ENCODE peak calls at places on chromosomes 12 and 14, in seven cellular contexts. Z, Q, M, T, F, A and K are unnamed samples.

GRCh38 chr12:30323008-30323407 is 372.7 kb downstream of the IPO8 start:
- DNase-seq in Z (no peak), Q (no peak), M (no peak), T (no peak), F (no peak), A (no peak), K (no peak)

GRCh38 chr12:52812749-52813148 is 1.2 kb downstream of the KRT4 start:
- DNase-seq in Z (no peak), Q (no peak), M (no peak), T (no peak), F (no peak), A (no peak), K (no peak)

GRCh38 chr12:123949118-123949774 is 23.4 kb downstream of the CCDC92 start:
- DNase-seq in Z (no peak), Q (no peak), M (no peak), T (no peak), F (no peak), A (no peak), K (no peak)

GRCh38 chr12:3770891-3771290 is 18.0 kb upstream of the CRACR2A start:
- DNase-seq in Z (no peak), Q (no peak), M (no peak), T (no peak), F (no peak), A (no peak), K (no peak)

GRCh38 chr14:77270361-77271112 is 469 bp downstream of the NGB start:
- DNase-seq in Z (no peak), Q (no peak), M (no peak), T (no peak), F (no peak), A (no peak), K (no peak)

GRCh38 chr12:124418791-124419190 is 123.9 kb downstream of the RFLNA start:
- DNase-seq in Z (no peak), Q (no peak), M (no peak), T (no peak), F (no peak), A (no peak), K (no peak)

GRCh38 chr12:106114084-106115068 is 24.4 kb downstream of the NUAK1 start:
- DNase-seq in Z (no peak), Q (no peak), M (no peak), T (no peak), F (no peak), A (no peak), K (no peak)

GRCh38 chr12:1811281-1811947 is 9.0 kb upstream of the LRTM2 start:
- DNase-seq in Z (no peak), Q (peak), M (no peak), T (no peak), F (no peak), A (peak), K (no peak)

GRCh38 chr12:92605621-92606170 is 97.1 kb upstream of the PLEKHG7 start:
- DNase-seq in Z (no peak), Q (no peak), M (no peak), T (no peak), F (no peak), A (no peak), K (no peak)

GRCh38 chr14:30354439-30354838 is 204.5 kb upstream of the G2E3 start:
- DNase-seq in Z (no peak), Q (no peak), M (no peak), T (no peak), F (no peak), A (no peak), K (no peak)

GRCh38 chr12:6345319-6346071 is 3.6 kb upstream of the TNFRSF1A start:
- DNase-seq in Z (no peak), Q (no peak), M (no peak), T (no peak), F (no peak), A (no peak), K (no peak)